ENCODE peak calls at places on chromosome 11, in four cellular contexts. J is GM12878, F is A549, N is HepG2. O is an unnamed sample.

GRCh38 chr11:31826530-31827438 is 15.7 kb upstream of the PAX6 start:
- DNase-seq in J (no peak), F (no peak), N (no peak), O (no peak)

GRCh38 chr11:96151501-96151900 is 191.5 kb downstream of the MAML2 start:
- DNase-seq in F (no peak), N (no peak), J (no peak), O (no peak)

GRCh38 chr11:44258190-44258489 is 51.8 kb downstream of the ALX4 start:
- DNase-seq in J (no peak), F (no peak), N (no peak), O (no peak)

GRCh38 chr11:25981998-25982397 is 349.9 kb upstream of the ANO3 start:
- DNase-seq in J (peak; percentile 46), F (peak; percentile 57), N (peak; percentile 53), O (peak; percentile 89)

GRCh38 chr11:115493905-115494304 is 10.3 kb downstream of the CADM1 start:
- DNase-seq in N (peak; percentile 73), F (no peak), J (no peak), O (no peak)

GRCh38 chr11:101049123-101049522 is 80.5 kb downstream of the PGR start:
- DNase-seq in J (no peak), F (no peak), N (no peak), O (no peak)

GRCh38 chr11:103007521-103007920 is 52.0 kb upstream of the MMP13 start:
- DNase-seq in J (no peak), N (no peak), F (no peak), O (peak; percentile 40)

GRCh38 chr11:115111066-115111465 is 393.1 kb downstream of the CADM1 start:
- DNase-seq in N (no peak), J (no peak), F (no peak), O (no peak)

GRCh38 chr11:27471067-27471587 is 1.5 kb downstream of the LGR4 start:
- DNase-seq in N (peak; percentile 21), F (peak; percentile 41), J (no peak), O (no peak)

GRCh38 chr11:27471588-27472397 is 797 bp downstream of the LGR4 start:
- DNase-seq in F (peak; percentile 38), N (no peak), J (no peak), O (no peak)

GRCh38 chr11:27475622-27476021 is 3.0 kb upstream of the LGR4 start:
- DNase-seq in F (no peak), J (no peak), N (peak; percentile 95), O (no peak)

GRCh38 chr11:27472398-27473016 is at the start of gene LGR4:
- DNase-seq in J (no peak), F (peak; percentile 96), N (peak; percentile 97), O (peak; percentile 91)

GRCh38 chr11:27473017-27473406 is 422 bp upstream of the LGR4 start:
- DNase-seq in N (no peak), F (no peak), J (no peak), O (no peak)
- H3K4me3 ChIP-seq in N (peak overlapping the region; percentile 92), F (peak overlapping the region; percentile 89), J (no peak overlapping the region), O (peak overlapping the region; percentile 81)

GRCh38 chr11:4607782-4608666 is at the start of gene TRIM68:
- DNase-seq in F (peak; percentile 96), J (peak; percentile 82), N (no peak), O (peak; percentile 95)

GRCh38 chr11:4606231-4607015 is 1.6 kb downstream of the TRIM68 start:
- DNase-seq in F (no peak), J (no peak), N (no peak), O (peak; percentile 67)

GRCh38 chr11:4611986-4612385 is 4.0 kb upstream of the TRIM68 start:
- DNase-seq in N (no peak), F (no peak), J (no peak), O (no peak)

GRCh38 chr11:4607111-4607510 is 920 bp downstream of the TRIM68 start:
- DNase-seq in F (no peak), J (no peak), N (no peak), O (peak; percentile 27)

DNA sequence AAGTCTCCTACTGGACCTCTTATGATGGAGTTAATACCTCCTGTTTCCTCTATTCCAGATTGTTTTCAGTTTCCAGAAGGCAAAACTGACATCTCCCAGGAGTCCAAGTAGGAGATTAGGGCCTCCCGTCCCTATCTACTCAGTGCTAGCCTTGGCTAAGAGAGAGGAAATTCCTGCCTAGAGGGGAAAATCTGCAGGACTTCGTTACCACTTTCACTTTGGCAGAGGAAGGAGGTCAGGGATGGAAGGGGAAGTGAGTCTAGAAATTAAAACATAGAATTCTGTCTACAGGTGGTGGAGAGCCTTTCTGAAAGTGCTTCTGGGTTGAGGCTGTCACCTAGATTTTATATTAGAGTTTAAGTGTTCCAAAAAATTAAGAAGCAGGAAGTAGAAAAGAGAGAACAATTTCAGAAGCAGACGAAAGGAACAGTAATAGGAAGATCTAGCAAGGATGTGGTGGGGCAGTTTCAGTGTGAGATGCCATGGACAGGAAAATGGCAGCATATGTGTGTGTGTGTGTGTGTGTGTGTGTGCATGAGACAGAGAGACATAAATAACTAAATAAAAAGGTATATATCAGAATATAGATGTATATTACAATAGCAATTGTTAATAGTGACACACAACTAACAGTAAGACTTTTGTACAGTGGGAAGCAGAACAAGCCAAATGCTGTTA is 2.4 kb upstream of the TRIM68 start:
- DNase-seq in J (no peak), N (no peak), F (no peak), O (peak; percentile 55)
- H3K4me3 ChIP-seq in J (peak overlapping the region; percentile 28), N (no peak overlapping the region), F (no peak overlapping the region), O (peak overlapping the region; percentile 34)

GRCh38 chr11:14334193-14334592 is 24.8 kb downstream of the RRAS2 start:
- DNase-seq in J (no peak), F (no peak), N (no peak), O (no peak)

GRCh38 chr11:14339356-14339755 is 19.6 kb downstream of the RRAS2 start:
- DNase-seq in N (no peak), J (no peak), F (no peak), O (no peak)

GRCh38 chr11:14334893-14335292 is 24.1 kb downstream of the RRAS2 start:
- DNase-seq in F (no peak), J (no peak), N (no peak), O (no peak)

GRCh38 chr11:14335712-14336111 is 23.3 kb downstream of the RRAS2 start:
- DNase-seq in J (no peak), N (no peak), F (no peak), O (no peak)

DNA sequence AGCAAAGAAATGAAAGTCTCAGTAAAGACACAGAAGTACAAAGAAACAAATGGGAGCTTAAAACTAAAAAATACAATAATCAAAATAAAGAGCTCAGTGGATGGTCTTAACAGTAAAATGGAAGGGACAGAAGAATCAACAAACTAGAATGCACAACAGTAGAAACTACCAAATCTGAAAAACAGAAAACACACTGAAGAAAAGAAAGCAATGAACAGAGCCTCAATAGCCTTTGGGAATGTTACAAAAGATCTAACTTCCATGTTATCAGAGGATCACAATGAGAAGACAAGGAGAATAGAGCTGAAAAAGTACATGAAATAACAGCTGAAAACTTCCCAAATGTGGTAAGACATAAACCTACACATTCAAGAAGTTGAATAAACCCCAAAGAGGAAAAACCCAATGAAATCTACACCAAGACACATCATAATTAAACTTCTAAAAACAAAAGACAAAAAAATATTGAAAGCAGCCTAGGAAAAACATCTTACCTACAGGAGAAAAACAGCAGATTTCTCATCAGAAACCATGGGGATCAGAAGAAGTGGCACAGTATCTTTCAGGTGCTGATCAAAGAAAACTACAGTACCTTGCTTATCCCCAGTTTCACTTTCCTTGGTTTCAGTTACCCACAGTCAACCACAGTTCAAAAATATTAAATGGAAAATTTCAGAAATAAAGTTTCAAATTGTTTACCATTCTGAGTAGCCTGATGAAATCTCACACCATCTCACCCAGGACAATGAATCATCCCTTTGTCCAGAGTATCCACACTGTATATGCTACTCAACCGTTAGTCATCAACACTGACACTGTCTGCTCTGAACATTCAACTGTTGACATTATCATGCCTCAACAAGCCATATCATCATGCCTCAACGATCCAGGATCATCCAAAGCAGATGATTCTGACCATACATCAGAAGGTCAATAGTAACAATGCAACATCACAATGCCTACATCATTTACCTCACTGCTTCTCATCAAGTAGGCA is 22.2 kb downstream of the RRAS2 start:
- DNase-seq in F (peak; percentile 85), N (peak; percentile 85), J (no peak), O (peak; percentile 72)
- H3K4me3 ChIP-seq in F (no peak overlapping the region), N (no peak overlapping the region), J (no peak overlapping the region), O (no peak overlapping the region)

GRCh38 chr11:59008942-59009341 is 69.7 kb downstream of the GLYATL1 start:
- DNase-seq in J (no peak), F (no peak), N (no peak), O (no peak)
- H3K4me3 ChIP-seq in J (no peak overlapping the region), F (no peak overlapping the region), N (no peak overlapping the region), O (no peak overlapping the region)

GRCh38 chr11:22626573-22627239 is 1.1 kb upstream of the FANCF start:
- DNase-seq in F (no peak), J (no peak), N (no peak), O (no peak)
- H3K4me3 ChIP-seq in F (no peak overlapping the region), J (peak overlapping the region; percentile 85), N (peak overlapping the region; percentile 77), O (no peak overlapping the region)

GRCh38 chr11:122153746-122154145 is 37.7 kb upstream of the BLID start:
- DNase-seq in N (no peak), J (no peak), F (no peak), O (no peak)
- H3K4me3 ChIP-seq in N (no peak overlapping the region), J (no peak overlapping the region), F (peak overlapping the region; percentile 47), O (no peak overlapping the region)

O was measured in fibroblast of the aortic adventitia.